ENCODE peak calls at places on chromosomes 4 and X, in eight cellular contexts. Q is astrocyte, S is mucosa of descending colon, K is AG09309, R is psoas muscle, W is AG10803, F is AG04450, C is Caco-2. H is an unnamed sample.

GRCh38 chr4:22515145-22515887 is 550 bp downstream of the ADGRA3 start:
- DNase-seq in Q (peak; percentile 72), S (peak; percentile 71), K (no peak), R (peak; percentile 65), W (peak; percentile 52), F (no peak), C (peak; percentile 79), H (no peak)

GRCh38 chr4:142085631-142086292 is 449.4 kb downstream of the IL15 start:
- DNase-seq in Q (no peak), S (no peak), K (no peak), R (no peak), W (no peak), F (no peak), C (no peak), H (no peak)

GRCh38 chr4:98546910-98547544 is 111.4 kb downstream of the TSPAN5 start:
- DNase-seq in Q (peak; percentile 66), S (no peak), K (peak; percentile 47), R (no peak), W (peak; percentile 83), F (no peak), C (no peak), H (no peak)

GRCh38 chrX:7985568-7985967 is 58.4 kb upstream of the PNPLA4 start:
- DNase-seq in Q (peak; percentile 64), S (no peak), K (no peak), R (no peak), W (peak; percentile 22), F (no peak), C (no peak), H (no peak)

GRCh38 chr4:1868293-1868692 is 2.9 kb upstream of the NSD2 start:
- DNase-seq in Q (no peak), S (peak; percentile 56), K (no peak), R (no peak), W (no peak), F (no peak), C (peak; percentile 60), H (no peak)

GRCh38 chrX:136227948-136228584 is 23.1 kb downstream of the MAP7D3 start:
- DNase-seq in Q (no peak), S (no peak), K (no peak), R (no peak), W (no peak), F (no peak), C (no peak), H (no peak)

GRCh38 chrX:130994671-130995070 is 63.5 kb upstream of the ARHGAP36 start:
- DNase-seq in Q (no peak), S (no peak), K (no peak), R (no peak), W (peak; percentile 0), F (no peak), C (peak; percentile 24), H (no peak)

GRCh38 chrX:107448625-107449468 is 605 bp upstream of the FRMPD3 start:
- DNase-seq in Q (no peak), S (no peak), K (no peak), R (no peak), W (no peak), F (no peak), C (no peak), H (no peak)

GRCh38 chr4:177574446-177574845 is 132.2 kb upstream of the AGA start:
- DNase-seq in Q (peak; percentile 80), S (no peak), K (no peak), R (no peak), W (no peak), F (no peak), C (no peak), H (no peak)

GRCh38 chr4:26288308-26288982 is 32.4 kb upstream of the RBPJ start:
- DNase-seq in Q (peak; percentile 41), S (no peak), K (peak; percentile 11), R (no peak), W (peak; percentile 66), F (no peak), C (no peak), H (no peak)

GRCh38 chrX:154541896-154542722 is 4.5 kb downstream of the G6PD start:
- DNase-seq in Q (peak; percentile 80), S (peak; percentile 65), K (peak; percentile 76), R (peak; percentile 83), W (peak; percentile 85), F (peak; percentile 87), C (no peak), H (no peak)

GRCh38 chrX:20112022-20112421 is 4.7 kb downstream of the MAP7D2 start:
- DNase-seq in Q (no peak), S (no peak), K (no peak), R (no peak), W (no peak), F (no peak), C (no peak), H (no peak)

GRCh38 chr4:8278009-8278395 is 8.4 kb downstream of the HTRA3 start:
- DNase-seq in Q (no peak), S (peak; percentile 38), K (no peak), R (no peak), W (peak; percentile 29), F (no peak), C (no peak), H (no peak)

GRCh38 chr4:21768349-21769310 is 179.9 kb downstream of the KCNIP4 start:
- DNase-seq in Q (peak; percentile 30), S (no peak), K (no peak), R (no peak), W (peak; percentile 47), F (no peak), C (peak; percentile 34), H (no peak)

GRCh38 chr4:76952071-76952470 is 2.5 kb downstream of the SEPTIN11 start:
- DNase-seq in Q (peak; percentile 22), S (no peak), K (no peak), R (no peak), W (no peak), F (no peak), C (no peak), H (no peak)

GRCh38 chr4:48109413-48110263 is 24.4 kb downstream of the TXK start:
- DNase-seq in Q (peak; percentile 23), S (no peak), K (no peak), R (no peak), W (peak; percentile 31), F (no peak), C (peak; percentile 66), H (no peak)

GRCh38 chrX:103442536-103442901 is 66.2 kb downstream of the BEX3 start:
- DNase-seq in Q (peak; percentile 69), S (no peak), K (no peak), R (no peak), W (peak; percentile 35), F (peak; percentile 24), C (no peak), H (no peak)

GRCh38 chrX:136689441-136689840 is 41.5 kb downstream of the CD40LG start:
- DNase-seq in Q (peak; percentile 60), S (no peak), K (no peak), R (no peak), W (no peak), F (no peak), C (no peak), H (no peak)

GRCh38 chrX:42017971-42018370 is 94.6 kb upstream of the CASK start:
- DNase-seq in Q (no peak), S (no peak), K (no peak), R (no peak), W (no peak), F (no peak), C (no peak), H (no peak)

GRCh38 chr4:8762356-8762755 is 109.3 kb downstream of the HMX1 start:
- DNase-seq in Q (no peak), S (peak; percentile 29), K (no peak), R (no peak), W (no peak), F (no peak), C (no peak), H (no peak)

DNA sequence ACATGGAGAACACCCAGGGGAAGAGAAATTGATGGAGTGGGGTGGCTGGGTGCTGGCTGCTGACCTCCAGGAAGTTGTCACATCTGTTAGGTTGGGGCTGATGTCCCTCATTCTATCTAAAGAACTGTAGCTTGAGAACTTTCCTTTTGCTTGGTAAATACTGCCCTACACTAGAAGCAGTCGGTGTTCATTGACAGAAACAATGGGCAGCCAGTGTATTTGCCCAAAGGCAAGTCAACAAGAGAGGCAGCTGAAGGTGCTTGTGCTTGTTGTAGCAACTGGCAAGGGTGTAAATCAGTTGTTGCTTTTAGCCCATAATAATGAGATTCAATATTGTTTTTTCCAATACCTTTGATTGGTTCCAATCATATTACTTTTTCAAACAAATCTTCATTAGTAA is 956 bp downstream of the TMEM154 start:
- DNase-seq in Q (no peak), S (no peak), K (no peak), R (no peak), W (no peak), F (no peak), C (no peak), H (no peak)
- H3K4me3 ChIP-seq in Q (peak overlapping the region; percentile 64), S (no peak overlapping the region), K (no peak overlapping the region), R (peak overlapping the region; percentile 60), W (peak overlapping the region; percentile 69), F (no peak overlapping the region), C (no peak overlapping the region), H (no peak overlapping the region)

GRCh38 chr4:87073570-87074470 is 139.0 kb downstream of the AFF1 start:
- DNase-seq in Q (peak; percentile 32), S (peak; percentile 74), K (no peak), R (no peak), W (no peak), F (no peak), C (no peak), H (peak; percentile 60)
- H3K4me3 ChIP-seq in Q (no peak overlapping the region), S (no peak overlapping the region), K (no peak overlapping the region), R (peak overlapping the region; percentile 37), W (no peak overlapping the region), F (no peak overlapping the region), C (no peak overlapping the region), H (peak overlapping the region; percentile 37)

GRCh38 chr4:7232061-7232616 is 39.8 kb downstream of the SORCS2 start:
- DNase-seq in Q (no peak), S (no peak), K (no peak), R (peak; percentile 4), W (no peak), F (no peak), C (no peak), H (no peak)
- H3K4me3 ChIP-seq in Q (no peak overlapping the region), S (no peak overlapping the region), K (no peak overlapping the region), R (no peak overlapping the region), W (no peak overlapping the region), F (no peak overlapping the region), C (no peak overlapping the region), H (no peak overlapping the region)

GRCh38 chrX:50082741-50083140 is 118.1 kb downstream of the AKAP4 start:
- DNase-seq in Q (no peak), S (no peak), K (no peak), R (no peak), W (no peak), F (no peak), C (no peak), H (no peak)

GRCh38 chrX:50075630-50076349 is 125.0 kb downstream of the AKAP4 start:
- DNase-seq in Q (no peak), S (no peak), K (no peak), R (no peak), W (no peak), F (no peak), C (no peak), H (no peak)

DNA sequence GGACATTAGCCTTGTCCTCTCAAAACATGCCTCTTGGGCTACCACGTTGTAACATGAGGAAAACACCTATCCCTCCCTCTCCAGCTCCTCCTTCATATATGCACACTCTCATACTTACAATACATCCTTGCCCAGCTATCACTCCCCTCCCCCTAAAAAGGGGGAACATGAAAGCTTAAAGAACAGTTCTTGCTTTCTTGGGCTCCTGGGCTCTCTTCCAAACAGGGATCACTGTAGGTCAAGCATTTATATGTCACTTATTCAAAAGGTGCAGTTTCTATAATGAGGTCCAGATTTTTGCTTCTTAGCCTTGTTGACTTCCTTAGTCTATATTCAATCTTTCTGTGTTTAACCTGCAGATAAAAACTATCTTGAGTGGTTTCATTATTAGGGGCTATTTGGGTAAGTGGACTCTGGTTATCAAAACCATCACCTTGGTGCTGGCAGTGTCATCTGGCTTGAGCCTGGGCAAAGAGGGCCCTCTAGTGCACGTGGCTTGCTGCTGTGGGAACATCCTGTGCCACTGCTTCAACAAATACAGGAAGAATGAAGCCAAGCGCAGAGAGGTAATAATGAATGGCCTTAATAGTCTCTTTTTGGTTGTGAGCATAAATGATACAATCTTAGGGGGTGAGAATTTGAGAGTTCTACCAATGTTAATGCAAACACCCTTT is 119.4 kb downstream of the AKAP4 start:
- DNase-seq in Q (no peak), S (peak; percentile 45), K (no peak), R (peak; percentile 23), W (peak; percentile 26), F (no peak), C (peak; percentile 53), H (peak; percentile 37)
- H3K4me3 ChIP-seq in Q (no peak overlapping the region), S (no peak overlapping the region), K (no peak overlapping the region), R (no peak overlapping the region), W (no peak overlapping the region), F (no peak overlapping the region), C (no peak overlapping the region), H (no peak overlapping the region)

H was measured in dorsolateral prefrontal cortex.